ENCODE peak calls at places on chromosomes 3 and 15, in ten cellular contexts. S is dermis microvascular lymphatic vessel endothelial cell; U is brain microvascular endothelial cell; F is PC-3; R is GM03348; X is activated CD4-positive, alpha-beta memory T cell treated with anti-CD3 and anti-CD28 coated beads for 36 hours; V is T follicular helper cell; O is stimulated activated CD8-positive, alpha-beta memory T cell treated with anti-CD3 and anti-CD28 coated beads, Interleukin-15, amount 100 ng/mL, for 4 hours; J is activated T-helper 1 cell treated with Interleukin-2 at 50 U/mL for 16 hours; Z is fibroblast of the conjunctiva. Q is an unnamed sample.

GRCh38 chr15:74207652-74208440 is 5.3 kb upstream of the STRA6 start:
- DNase-seq in S (peak), U (no peak), F (no peak), R (no peak), X (no peak), V (no peak), O (no peak), J (no peak), Z (no peak), Q (no peak)

GRCh38 chr3:170599995-170600624 is 14.2 kb upstream of the SLC7A14 start:
- DNase-seq in S (no peak), U (no peak), F (no peak), R (no peak), X (no peak), V (no peak), O (no peak), J (no peak), Z (no peak), Q (no peak)

GRCh38 chr15:80275946-80276345 is 23.9 kb upstream of the CTXND1 start:
- DNase-seq in S (no peak), U (peak), F (peak), R (peak), X (no peak), V (no peak), O (no peak), J (no peak), Z (no peak), Q (peak)

GRCh38 chr3:151226088-151226563 is 23.1 kb upstream of the GPR171 start:
- DNase-seq in S (no peak), U (peak), F (peak), R (peak), X (peak), V (no peak), O (no peak), J (no peak), Z (peak), Q (peak)

GRCh38 chr3:87873136-87873535 is 185.7 kb downstream of the CGGBP1 start:
- DNase-seq in S (no peak), U (peak), F (peak), R (peak), X (no peak), V (no peak), O (no peak), J (no peak), Z (peak), Q (peak)

GRCh38 chr15:92603278-92603677 is 52.3 kb downstream of the FAM174B start:
- DNase-seq in S (no peak), U (no peak), F (no peak), R (no peak), X (no peak), V (no peak), O (no peak), J (no peak), Z (no peak), Q (no peak)

GRCh38 chr15:31440754-31441298 is 114.2 kb downstream of the KLF13 start:
- DNase-seq in S (no peak), U (no peak), F (no peak), R (peak), X (peak), V (no peak), O (no peak), J (no peak), Z (no peak), Q (peak)

GRCh38 chr3:26114851-26115250 is 325.0 kb downstream of the OXSM start:
- DNase-seq in S (no peak), U (no peak), F (no peak), R (no peak), X (no peak), V (no peak), O (no peak), J (no peak), Z (no peak), Q (no peak)

GRCh38 chr3:109973733-109974132 is 636.4 kb upstream of the DPPA4 start:
- DNase-seq in S (no peak), U (peak), F (no peak), R (no peak), X (no peak), V (no peak), O (no peak), J (no peak), Z (no peak), Q (peak)